ENCODE peak calls at places on chromosomes 2 and 18, in five cellular contexts. M is H1, K is A549, O is K562, A is GM12878. U is an unnamed sample.

GRCh38 chr2:228092056-228092455 is 89.4 kb downstream of the SPHKAP start:
- DNase-seq in A (no peak), K (no peak), O (no peak), M (no peak), U (no peak)

GRCh38 chr2:192195548-192196418 is 1.1 kb upstream of the TMEFF2 start:
- DNase-seq in M (peak), O (no peak), K (peak), A (no peak), U (no peak)

GRCh38 chr18:52131845-52132244 is 208.2 kb upstream of the DCC start:
- DNase-seq in M (no peak), K (no peak), A (no peak), O (no peak), U (no peak)

GRCh38 chr2:152200562-152201465 is 25.3 kb upstream of the STAM2 start:
- DNase-seq in O (peak), M (no peak), K (peak), A (no peak), U (peak)

GRCh38 chr2:58067001-58067400 is 20.4 kb downstream of the VRK2 start:
- DNase-seq in A (no peak), M (no peak), K (no peak), O (no peak), U (no peak)

GRCh38 chr18:23825978-23826405 is 136.7 kb downstream of the LAMA3 start:
- DNase-seq in M (no peak), A (no peak), O (no peak), K (no peak), U (no peak)

GRCh38 chr2:7037340-7038333 is 120.4 kb downstream of the RNF144A start:
- DNase-seq in M (peak), K (peak), O (peak), A (no peak), U (peak)

GRCh38 chr2:97267411-97268074 is 154.6 kb downstream of the ANKRD36 start:
- DNase-seq in O (peak), K (no peak), A (no peak), M (no peak), U (peak)

GRCh38 chr2:181462032-181462431 is 4.8 kb downstream of the ITGA4 start:
- DNase-seq in M (no peak), K (no peak), A (no peak), O (no peak), U (no peak)

GRCh38 chr2:171703574-171704347 is 16.5 kb downstream of the DYNC1I2 start:
- DNase-seq in M (no peak), O (peak), K (peak), A (no peak), U (peak)

GRCh38 chr2:117931978-117932377 is 81.9 kb downstream of the CCDC93 start:
- DNase-seq in O (no peak), M (no peak), K (no peak), A (no peak), U (no peak)

GRCh38 chr2:26454561-26455001 is 23.3 kb downstream of the OTOF start:
- DNase-seq in A (no peak), K (no peak), M (peak), O (no peak), U (no peak)

DNA sequence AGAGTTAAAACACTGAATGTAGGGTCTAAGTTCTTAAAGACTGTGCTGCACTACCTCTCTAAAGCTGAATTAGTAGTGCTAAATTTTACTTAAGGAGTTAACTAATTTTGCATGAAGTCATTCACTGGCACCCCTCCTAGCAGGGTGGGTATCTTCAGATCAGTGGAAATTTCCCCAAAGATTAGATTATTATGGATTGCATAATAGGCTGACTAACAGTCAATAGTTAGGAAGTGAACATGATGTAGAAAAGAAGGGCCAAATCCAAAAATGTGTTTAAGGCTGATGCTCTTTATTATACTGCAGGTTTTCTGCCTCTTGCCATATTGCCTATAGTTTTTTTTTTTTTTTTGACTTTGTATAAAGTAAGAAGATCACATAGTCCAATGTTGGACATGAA is 5.2 kb downstream of the ZNF638 start:
- DNase-seq in K (no peak), M (no peak), A (no peak), O (no peak), U (no peak)
- TF ChIP-seq KDM1A in K (no peak), M (no peak), A (no peak), O (no peak), U (no peak)

DNA sequence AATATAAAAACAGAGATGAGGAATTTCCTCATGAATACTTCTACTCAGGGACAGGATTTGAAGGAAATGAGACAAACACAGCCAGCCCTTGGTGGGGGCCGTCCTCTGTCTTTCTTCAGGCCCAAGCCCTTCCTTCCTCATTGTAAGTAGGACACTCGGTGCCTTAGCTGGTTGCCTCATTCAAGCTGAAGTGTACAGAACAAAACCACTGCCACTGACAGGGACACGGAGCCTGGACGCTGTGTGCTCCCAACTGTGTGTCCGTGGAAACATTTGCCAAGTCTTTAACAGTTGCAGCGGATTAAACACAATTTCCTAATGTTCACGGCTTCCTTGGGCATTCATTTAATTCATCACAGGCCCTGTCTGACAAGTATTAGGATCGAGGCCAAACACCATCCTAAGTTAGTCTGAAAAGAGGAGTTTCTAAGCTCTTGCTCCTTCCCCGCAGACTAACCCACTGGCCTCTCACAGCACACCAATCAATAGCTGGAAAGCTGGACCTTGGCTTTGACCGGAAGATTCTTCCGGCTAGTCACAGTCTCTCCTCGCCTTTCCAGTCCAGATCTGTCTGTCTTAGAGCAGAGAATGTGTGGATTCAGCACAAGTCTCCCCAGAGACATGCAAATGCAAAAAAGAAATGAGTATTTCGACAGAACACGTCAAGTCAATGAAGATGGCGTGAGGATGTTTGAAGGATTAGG is 68.7 kb upstream of the ACSL3 start:
- DNase-seq in O (no peak), M (no peak), A (no peak), K (no peak), U (no peak)
- H3K4me3 ChIP-seq in O (no peak), M (no peak), A (no peak), K (no peak), U (no peak)

DNA sequence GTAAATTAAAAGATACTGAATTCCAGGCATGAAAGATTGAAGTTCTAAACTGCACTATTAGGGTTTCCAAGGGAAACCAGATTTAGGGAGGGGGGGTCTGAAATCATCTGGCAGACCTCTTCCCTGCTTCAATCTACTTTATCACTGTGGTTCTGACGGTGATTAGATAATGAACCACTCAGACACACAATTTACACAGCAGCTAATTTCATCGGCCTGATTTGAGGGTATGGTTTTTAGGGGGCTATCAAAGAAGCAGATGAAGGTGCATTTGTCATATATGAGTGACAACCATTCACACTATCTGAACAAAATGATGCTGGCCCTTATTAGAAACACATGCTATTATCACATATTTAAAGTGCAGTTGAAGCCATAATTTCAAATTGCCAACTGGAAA is 106.0 kb downstream of the OLA1 start:
- DNase-seq in O (no peak), M (no peak), K (no peak), A (no peak), U (no peak)
- TF ChIP-seq KDM1A in O (no peak), M (no peak), K (no peak), A (no peak), U (no peak)

DNA sequence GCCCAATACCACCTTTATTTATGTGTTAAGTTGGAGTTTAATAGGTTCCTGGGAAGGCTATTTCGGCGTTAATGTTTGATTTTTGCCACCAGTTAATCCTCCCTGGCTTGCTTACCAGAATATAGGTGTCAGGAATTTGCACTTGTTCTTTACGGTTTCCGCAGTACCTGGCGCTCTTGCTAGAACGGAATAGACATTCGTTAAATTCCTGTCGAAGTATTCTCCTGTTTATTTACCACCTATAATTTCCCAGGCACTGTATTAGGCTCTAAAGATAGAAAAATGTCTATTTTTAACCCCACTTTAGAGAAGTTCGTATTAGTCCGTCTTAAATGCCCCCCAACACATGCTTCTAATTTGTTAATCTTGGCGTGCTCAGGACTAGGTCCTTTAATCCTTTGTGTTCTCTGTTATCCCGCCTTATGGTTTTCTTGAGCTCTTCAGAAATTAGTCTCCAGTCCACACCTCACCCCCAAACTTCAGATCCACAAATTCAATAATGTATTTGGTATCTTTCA is 575 bp downstream of the CCDC150 start:
- DNase-seq in O (no peak), M (no peak), A (peak), K (no peak), U (no peak)
- H3K4me3 ChIP-seq in O (peak), M (peak), A (peak), K (peak), U (peak)